ENCODE peak calls at places on chromosomes 13 and 19, in four cellular contexts. X is stimulated activated CD8-positive, alpha-beta memory T cell treated with anti-CD3 and anti-CD28 coated beads, Interleukin-2, amount 100 ng/mL, for 1 hour; S is T1000; L is activated CD4-positive, alpha-beta T cell treated with anti-CD3 and anti-CD28 coated beads for 48 hours. P is an unnamed sample.

GRCh38 chr13:39897636-39898035 is 242.2 kb downstream of the COG6 start:
- DNase-seq in X (no peak), S (no peak), L (no peak), P (no peak)

GRCh38 chr13:98327326-98328314 is 150.6 kb upstream of the RNF113B start:
- DNase-seq in X (no peak), S (no peak), L (no peak), P (no peak)

GRCh38 chr13:35865341-35866240 is 265.6 kb downstream of the DCLK1 start:
- DNase-seq in X (no peak), S (no peak), L (no peak), P (no peak)

GRCh38 chr19:10339380-10339960 is at the start of gene ICAM3:
- DNase-seq in X (peak; percentile 38), S (no peak), L (peak; percentile 81), P (no peak)

GRCh38 chr13:66558511-66558910 is 671.6 kb downstream of the PCDH9 start:
- DNase-seq in X (no peak), S (no peak), L (no peak), P (no peak)

GRCh38 chr19:7257148-7258041 is 36.8 kb downstream of the INSR start:
- DNase-seq in X (no peak), S (no peak), L (no peak), P (peak; percentile 84)

GRCh38 chr13:106488671-106489070 is 46.8 kb downstream of the EFNB2 start:
- DNase-seq in X (no peak), S (no peak), L (no peak), P (no peak)

GRCh38 chr13:33345842-33346241 is 60.3 kb upstream of the STARD13 start:
- DNase-seq in X (no peak), S (no peak), L (no peak), P (no peak)

GRCh38 chr19:52992109-52993004 is 21.4 kb upstream of the ERVV-1 start:
- DNase-seq in X (no peak), S (no peak), L (peak; percentile 3), P (no peak)

GRCh38 chr13:51945149-51945548 is 66.1 kb downstream of the ATP7B start:
- DNase-seq in X (no peak), S (no peak), L (no peak), P (no peak)

GRCh38 chr19:12937243-12938053 is 961 bp upstream of the CALR start:
- DNase-seq in X (no peak), S (no peak), L (peak; percentile 76), P (peak; percentile 49)